ENCODE peak calls at places on chromosomes 13 and 19, in seven cellular contexts. H is body of pancreas; Q is activated CD8-positive, alpha-beta T cell treated with anti-CD3 and anti-CD28 coated beads for 36 hours; Y is activated CD4-positive, alpha-beta T cell treated with anti-CD3 and anti-CD28 coated beads for 36 hours; F is Right ventricle myocardium superior; J is foreskin keratinocyte; E is upper lobe of left lung. C is an unnamed sample.

GRCh38 chr13:77779461-77780272 is 82.2 kb downstream of the SLAIN1 start:
- ATAC-seq in H (peak), Q (peak), Y (peak), F (peak), J (peak), E (peak), C (peak)

GRCh38 chr19:39390460-39390758 is 497 bp downstream of the PAF1 start:
- ATAC-seq in H (peak), Q (no peak), Y (no peak), F (no peak), J (peak), E (peak), C (no peak)

GRCh38 chr13:39913928-39914327 is 258.5 kb downstream of the COG6 start:
- ATAC-seq in H (peak), Q (no peak), Y (no peak), F (peak), J (peak), E (peak), C (no peak)

GRCh38 chr13:21825186-21825585 is 154.3 kb downstream of the FGF9 start:
- ATAC-seq in H (no peak), Q (no peak), Y (no peak), F (peak), J (no peak), E (no peak), C (no peak)

GRCh38 chr19:44580366-44580895 is 32.9 kb upstream of the IGSF23 start:
- ATAC-seq in H (no peak), Q (no peak), Y (no peak), F (no peak), J (no peak), E (no peak), C (no peak)

GRCh38 chr13:84994582-84994981 is 804.6 kb downstream of the SLITRK6 start:
- ATAC-seq in H (peak), Q (no peak), Y (no peak), F (no peak), J (no peak), E (no peak), C (no peak)

GRCh38 chr13:98260357-98261164 is 83.5 kb upstream of the RNF113B start:
- ATAC-seq in H (no peak), Q (no peak), Y (no peak), F (no peak), J (no peak), E (peak), C (no peak)

GRCh38 chr19:40995355-40995754 is 4.3 kb downstream of the CYP2B6 start:
- ATAC-seq in H (no peak), Q (peak), Y (peak), F (no peak), J (peak), E (no peak), C (peak)

GRCh38 chr13:24214528-24214927 is 54.0 kb downstream of the SPATA13 start:
- ATAC-seq in H (no peak), Q (no peak), Y (no peak), F (no peak), J (no peak), E (no peak), C (no peak)

GRCh38 chr19:44707794-44708193 is 8.8 kb downstream of the CEACAM16 start:
- ATAC-seq in H (no peak), Q (no peak), Y (no peak), F (no peak), J (no peak), E (no peak), C (no peak)

GRCh38 chr19:29812080-29812880 is 489 bp downstream of the CCNE1 start:
- ATAC-seq in H (no peak), Q (peak), Y (no peak), F (no peak), J (no peak), E (no peak), C (peak)

GRCh38 chr19:51098366-51099069 is 9.7 kb downstream of the CTU1 start:
- ATAC-seq in H (peak), Q (peak), Y (peak), F (peak), J (no peak), E (no peak), C (peak)

C was measured in activated T-helper 17 cell treated with anti-CD3 and anti-CD28 coated beads, Interleukin-2, amount 50 U/mL, for 72 hours.